ENCODE peak calls at places on chromosomes 1 and 21, in eight cellular contexts. O is fibroblast of lung; E is CD8-positive, alpha-beta memory T cell; R is choroid plexus epithelial cell; A is CD8-positive, alpha-beta T cell; X is naive thymus-derived CD4-positive, alpha-beta T cell; W is endodermal cell; K is cardiac muscle cell. V is an unnamed sample.

GRCh38 chr21:35414511-35415139 is 365.5 kb upstream of the RUNX1 start:
- DNase-seq in O (no peak), W (no peak), A (no peak), X (no peak), E (no peak), K (no peak), R (no peak), V (peak; percentile 15)

GRCh38 chr1:87208936-87209335 is 119.7 kb upstream of the LMO4 start:
- DNase-seq in W (no peak), X (no peak), A (no peak), E (no peak), O (no peak), K (peak; percentile 11), R (no peak), V (no peak)

GRCh38 chr21:25790122-25790951 is 55.6 kb downstream of the GABPA start:
- DNase-seq in O (peak; percentile 28), A (no peak), X (no peak), W (peak; percentile 63), R (peak; percentile 71), K (peak; percentile 65), E (no peak), V (peak; percentile 34)

GRCh38 chr1:43834280-43835140 is 99.1 kb upstream of the ARTN start:
- DNase-seq in R (peak; percentile 83), X (no peak), K (peak; percentile 79), O (peak; percentile 97), W (no peak), A (no peak), E (no peak), V (peak; percentile 21)

GRCh38 chr1:18900303-18900841 is 2.0 kb downstream of the ALDH4A1 start:
- DNase-seq in K (peak; percentile 24), A (no peak), X (no peak), E (no peak), W (no peak), R (no peak), O (no peak), V (no peak)

GRCh38 chr1:41003640-41004220 is 17.8 kb downstream of the SLFNL1 start:
- DNase-seq in A (peak; percentile 75), E (peak; percentile 72), R (peak; percentile 99), O (peak; percentile 98), X (peak; percentile 78), K (peak; percentile 99), W (peak; percentile 74), V (peak; percentile 27)

GRCh38 chr1:162191396-162192322 is 122.2 kb downstream of the NOS1AP start:
- DNase-seq in E (no peak), O (no peak), X (no peak), R (no peak), K (peak; percentile 39), A (no peak), W (no peak), V (no peak)

GRCh38 chr1:150931773-150932172 is 5.6 kb downstream of the SETDB1 start:
- DNase-seq in E (no peak), A (no peak), O (peak; percentile 18), R (peak; percentile 28), W (no peak), K (peak; percentile 14), X (no peak), V (no peak)

GRCh38 chr1:162138599-162139397 is 69.3 kb downstream of the NOS1AP start:
- DNase-seq in X (no peak), E (no peak), R (no peak), O (no peak), K (no peak), W (no peak), A (no peak), V (no peak)

GRCh38 chr1:53339736-53340385 is 12.0 kb upstream of the LRP8 start:
- DNase-seq in K (no peak), W (no peak), X (no peak), R (no peak), A (no peak), E (no peak), O (no peak), V (no peak)

GRCh38 chr1:231242516-231243198 is 1.6 kb downstream of the GNPAT start:
- DNase-seq in W (no peak), O (peak; percentile 24), X (no peak), R (peak; percentile 51), K (peak; percentile 42), E (no peak), A (no peak), V (no peak)

GRCh38 chr1:204359474-204360255 is at the start of gene PLEKHA6:
- DNase-seq in A (no peak), K (peak; percentile 61), O (peak; percentile 33), W (peak; percentile 80), X (no peak), R (peak; percentile 65), E (no peak), V (peak; percentile 71)

GRCh38 chr1:65992160-65993046 is 199.7 kb downstream of the PDE4B start:
- DNase-seq in W (no peak), X (no peak), E (no peak), A (no peak), K (peak; percentile 61), O (peak; percentile 36), R (no peak), V (peak; percentile 9)

GRCh38 chr21:39730418-39731107 is 14.4 kb upstream of the IGSF5 start:
- DNase-seq in X (no peak), A (no peak), R (no peak), O (peak; percentile 76), E (no peak), K (no peak), W (no peak), V (no peak)

GRCh38 chr1:48026701-48027532 is 29.7 kb upstream of the TRABD2B start:
- DNase-seq in O (no peak), X (no peak), R (peak; percentile 72), E (no peak), A (no peak), K (no peak), W (no peak), V (no peak)

GRCh38 chr21:46112731-46113215 is 14.9 kb downstream of the COL6A2 start:
- DNase-seq in O (no peak), X (no peak), E (no peak), A (no peak), K (no peak), W (no peak), R (no peak), V (no peak)

DNA sequence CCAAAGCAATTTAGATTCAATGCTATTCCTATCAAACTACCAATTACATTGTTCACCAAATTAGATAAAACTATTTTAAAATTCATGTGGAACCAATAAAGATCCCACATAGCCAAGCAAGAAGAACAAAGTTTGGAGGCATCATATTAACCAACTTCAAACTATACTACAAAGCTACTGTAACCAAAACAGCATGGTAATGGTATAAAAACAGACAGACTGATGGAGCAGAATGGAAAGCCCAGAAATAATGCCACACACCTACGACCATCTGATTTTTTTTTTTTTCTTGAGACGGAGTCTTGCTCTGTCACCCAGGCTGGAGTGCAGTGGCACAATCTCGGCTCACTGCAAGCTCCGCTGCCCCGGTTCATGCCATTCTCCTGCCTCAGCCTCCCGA is 7.1 kb downstream of the ZNF124 start:
- DNase-seq in X (no peak), O (no peak), A (no peak), K (no peak), E (no peak), R (no peak), W (no peak), V (no peak)
- H3K4me3 ChIP-seq in X (no peak overlapping the region), O (no peak overlapping the region), A (no peak overlapping the region), K (no peak overlapping the region), E (no peak overlapping the region), R (no peak overlapping the region), W (peak overlapping the region; percentile 55), V (no peak overlapping the region)

GRCh38 chr1:27606708-27607238 is 2.8 kb upstream of the AHDC1 start:
- DNase-seq in A (no peak), O (peak; percentile 43), E (no peak), R (peak; percentile 44), X (no peak), K (no peak), W (peak; percentile 71), V (no peak)
- H3K4me3 ChIP-seq in A (no peak overlapping the region), O (no peak overlapping the region), E (no peak overlapping the region), R (no peak overlapping the region), X (no peak overlapping the region), K (no peak overlapping the region), W (no peak overlapping the region), V (no peak overlapping the region)

DNA sequence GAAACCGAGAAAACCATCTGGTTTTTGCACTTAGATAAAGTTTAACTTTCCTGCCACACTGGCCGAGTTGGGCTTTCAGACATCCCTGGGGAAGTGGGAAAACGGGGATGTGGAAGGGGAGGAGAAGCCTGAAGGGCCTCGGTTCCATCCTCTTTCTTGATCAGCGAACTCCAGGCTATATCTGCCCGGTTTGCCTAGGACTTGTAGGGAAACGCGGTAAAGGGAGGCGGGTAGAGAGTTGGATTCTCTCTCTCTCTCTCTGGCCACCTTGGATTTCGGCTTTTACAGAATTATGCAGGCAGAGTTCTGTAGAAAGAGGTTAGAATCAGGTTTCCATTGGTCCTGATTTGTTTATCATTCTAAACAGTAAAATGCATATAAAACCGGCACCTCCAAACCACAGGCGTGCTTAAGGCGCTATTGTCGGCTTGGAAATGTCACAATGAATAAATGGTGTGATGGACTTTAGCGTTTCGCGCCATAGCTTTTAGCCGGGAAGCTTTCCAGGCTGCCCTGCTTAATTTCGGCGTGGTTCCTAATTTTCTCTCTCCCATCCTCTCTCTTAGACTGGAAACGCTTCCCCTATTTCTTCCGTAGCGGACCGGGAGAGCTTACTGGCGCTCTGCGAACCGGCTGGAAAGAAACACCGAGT is 4.4 kb upstream of the LHX8 start:
- DNase-seq in R (no peak), K (no peak), A (no peak), E (no peak), W (peak; percentile 46), O (no peak), X (no peak), V (no peak)
- H3K4me3 ChIP-seq in R (no peak overlapping the region), K (peak overlapping the region; percentile 14), A (no peak overlapping the region), E (no peak overlapping the region), W (peak overlapping the region; percentile 71), O (no peak overlapping the region), X (no peak overlapping the region), V (peak overlapping the region; percentile 42)

GRCh38 chr1:112510340-112510739 is 1.6 kb downstream of the WNT2B start:
- DNase-seq in W (peak; percentile 63), A (no peak), R (no peak), K (no peak), O (no peak), E (no peak), X (no peak), V (no peak)

GRCh38 chr1:112509005-112509659 is 367 bp downstream of the WNT2B start:
- DNase-seq in O (peak; percentile 24), R (no peak), A (no peak), E (no peak), K (no peak), W (peak; percentile 86), X (no peak), V (peak; percentile 54)

GRCh38 chr1:112507896-112508241 is 896 bp upstream of the WNT2B start:
- DNase-seq in O (no peak), X (no peak), E (no peak), A (no peak), R (no peak), K (no peak), W (peak; percentile 83), V (peak; percentile 62)

GRCh38 chr1:112508242-112509004 is at the start of gene WNT2B:
- DNase-seq in W (peak; percentile 90), R (no peak), X (peak; percentile 41), O (no peak), A (peak; percentile 30), K (no peak), E (peak; percentile 36), V (peak; percentile 60)

DNA sequence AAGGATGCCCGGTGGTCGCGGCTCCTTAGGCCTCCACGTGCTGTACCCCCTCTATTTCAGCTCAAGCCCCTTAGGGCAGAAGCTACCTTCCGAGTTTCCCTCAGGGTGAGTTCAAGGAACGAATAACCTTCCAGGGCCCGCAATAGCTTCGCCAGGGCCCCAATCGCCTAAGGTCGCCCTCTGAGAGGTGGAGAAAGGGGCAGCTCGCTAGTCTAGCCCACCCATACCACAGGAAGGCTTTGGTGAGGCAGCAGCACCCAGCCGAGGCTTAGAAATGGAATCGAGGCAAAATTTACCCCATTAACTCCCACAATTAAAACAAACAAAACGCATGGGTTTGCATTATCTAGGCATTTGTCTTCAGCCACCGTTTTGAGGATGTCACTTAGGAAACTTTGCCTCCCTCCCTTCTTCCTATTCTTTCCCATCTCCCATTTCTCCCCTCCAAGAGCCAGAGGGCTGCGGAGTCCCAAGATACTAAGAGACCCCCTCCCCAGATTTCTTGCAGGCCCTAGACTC is 954 bp downstream of the WNT2B start:
- DNase-seq in E (no peak), K (no peak), X (no peak), R (no peak), W (no peak), O (no peak), A (no peak), V (no peak)
- H3K4me3 ChIP-seq in E (no peak overlapping the region), K (no peak overlapping the region), X (no peak overlapping the region), R (peak overlapping the region; percentile 61), W (no peak overlapping the region), O (no peak overlapping the region), A (no peak overlapping the region), V (peak overlapping the region; percentile 60)